ENCODE peak calls at places on chromosome 12, in nine cellular contexts. T is left ventricle myocardium inferior, O is thyroid gland, Q is cardiac muscle cell, Y is HL-60, R is brain microvascular endothelial cell, S is lung, N is right lobe of liver, D is HFF-Myc. E is an unnamed sample.

GRCh38 chr12:25684070-25684469 is 131.0 kb upstream of the LMNTD1 start:
- DNase-seq in T (no peak), O (no peak), Q (no peak), Y (no peak), R (no peak), S (no peak), N (no peak), D (no peak), E (no peak)

GRCh38 chr12:131104464-131105350 is 151.0 kb downstream of the ADGRD1 start:
- DNase-seq in T (peak), O (peak), Q (peak), Y (peak), R (peak), S (peak), N (peak), D (peak), E (no peak)

GRCh38 chr12:58703911-58704310 is 216.4 kb downstream of the LRIG3 start:
- DNase-seq in T (no peak), O (no peak), Q (peak), Y (no peak), R (no peak), S (no peak), N (no peak), D (peak), E (no peak)

GRCh38 chr12:123083661-123084571 is 67.0 kb downstream of the PITPNM2 start:
- DNase-seq in T (no peak), O (no peak), Q (no peak), Y (no peak), R (no peak), S (no peak), N (no peak), D (no peak), E (no peak)

GRCh38 chr12:67442347-67442841 is 173.2 kb downstream of the CAND1 start:
- DNase-seq in T (peak), O (peak), Q (no peak), Y (no peak), R (no peak), S (no peak), N (peak), D (no peak), E (no peak)

GRCh38 chr12:102631274-102631673 is 150.9 kb upstream of the IGF1 start:
- DNase-seq in T (no peak), O (no peak), Q (peak), Y (no peak), R (peak), S (no peak), N (no peak), D (peak), E (peak)

GRCh38 chr12:52924764-52925716 is 20.2 kb upstream of the KRT8 start:
- DNase-seq in T (no peak), O (peak), Q (peak), Y (no peak), R (peak), S (no peak), N (no peak), D (no peak), E (no peak)

GRCh38 chr12:7207866-7208612 is 18.6 kb downstream of the PEX5 start:
- DNase-seq in T (no peak), O (no peak), Q (no peak), Y (no peak), R (no peak), S (no peak), N (peak), D (no peak), E (no peak)

GRCh38 chr12:68236421-68237059 is 10.9 kb upstream of the IL26 start:
- DNase-seq in T (no peak), O (no peak), Q (no peak), Y (no peak), R (no peak), S (no peak), N (peak), D (no peak), E (no peak)

GRCh38 chr12:43349863-43350262 is 202.1 kb downstream of the ADAMTS20 start:
- DNase-seq in T (no peak), O (no peak), Q (peak), Y (no peak), R (no peak), S (no peak), N (no peak), D (no peak), E (no peak)

GRCh38 chr12:68336754-68337343 is 4.7 kb upstream of the MDM1 start:
- DNase-seq in T (no peak), O (no peak), Q (no peak), Y (no peak), R (no peak), S (no peak), N (no peak), D (no peak), E (peak)

GRCh38 chr12:117045175-117045997 is 53.8 kb downstream of the TESC start:
- DNase-seq in T (no peak), O (no peak), Q (no peak), Y (no peak), R (no peak), S (no peak), N (no peak), D (no peak), E (no peak)

GRCh38 chr12:105428793-105429192 is 98.3 kb downstream of the C12orf75 start:
- DNase-seq in T (no peak), O (no peak), Q (no peak), Y (no peak), R (no peak), S (no peak), N (no peak), D (no peak), E (no peak)

GRCh38 chr12:3882896-3883564 is 9.8 kb upstream of the PARP11 start:
- DNase-seq in T (no peak), O (no peak), Q (peak), Y (no peak), R (peak), S (no peak), N (no peak), D (no peak), E (no peak)

GRCh38 chr12:102659200-102659911 is 179.0 kb upstream of the IGF1 start:
- DNase-seq in T (no peak), O (peak), Q (no peak), Y (no peak), R (no peak), S (no peak), N (no peak), D (no peak), E (no peak)

GRCh38 chr12:57738661-57739237 is at the start of gene AGAP2:
- DNase-seq in T (no peak), O (no peak), Q (peak), Y (no peak), R (no peak), S (no peak), N (no peak), D (no peak), E (no peak)

GRCh38 chr12:54040148-54040494 is 7.3 kb downstream of the HOXC5 start:
- DNase-seq in T (no peak), O (no peak), Q (no peak), Y (no peak), R (no peak), S (no peak), N (no peak), D (no peak), E (no peak)

GRCh38 chr12:6899837-6900519 is 4.6 kb upstream of the LRRC23 start:
- DNase-seq in T (peak), O (peak), Q (peak), Y (peak), R (no peak), S (peak), N (peak), D (no peak), E (no peak)

GRCh38 chr12:104177663-104178501 is 37.7 kb upstream of the TXNRD1 start:
- DNase-seq in T (peak), O (peak), Q (peak), Y (peak), R (peak), S (peak), N (peak), D (peak), E (peak)

GRCh38 chr12:18345021-18345735 is 83.9 kb downstream of the PIK3C2G start:
- DNase-seq in T (no peak), O (no peak), Q (peak), Y (no peak), R (no peak), S (no peak), N (no peak), D (no peak), E (peak)

GRCh38 chr12:14256139-14256538 is 109.3 kb upstream of the ATF7IP start:
- DNase-seq in T (no peak), O (no peak), Q (peak), Y (no peak), R (peak), S (no peak), N (no peak), D (no peak), E (peak)

GRCh38 chr12:68403711-68404110 is 71.5 kb upstream of the MDM1 start:
- DNase-seq in T (no peak), O (no peak), Q (peak), Y (no peak), R (no peak), S (no peak), N (no peak), D (no peak), E (no peak)

GRCh38 chr12:125284087-125284486 is 218.9 kb downstream of the AACS start:
- DNase-seq in T (no peak), O (no peak), Q (no peak), Y (no peak), R (no peak), S (no peak), N (no peak), D (no peak), E (no peak)

GRCh38 chr12:12990700-12991468 is 9.2 kb downstream of the HEBP1 start:
- DNase-seq in T (no peak), O (peak), Q (no peak), Y (no peak), R (no peak), S (peak), N (no peak), D (no peak), E (no peak)

GRCh38 chr12:99435095-99435791 is 212.3 kb upstream of the GARIN6 start:
- DNase-seq in T (no peak), O (no peak), Q (no peak), Y (no peak), R (no peak), S (no peak), N (no peak), D (no peak), E (no peak)

GRCh38 chr12:122028601-122029560 is 7.2 kb downstream of the BCL7A start:
- DNase-seq in T (no peak), O (peak), Q (no peak), Y (no peak), R (no peak), S (no peak), N (no peak), D (no peak), E (no peak)

GRCh38 chr12:85076688-85077430 is 40.7 kb downstream of the LRRIQ1 start:
- DNase-seq in T (no peak), O (no peak), Q (peak), Y (no peak), R (peak), S (no peak), N (no peak), D (peak), E (peak)

GRCh38 chr12:123488539-123489230 is 30.7 kb downstream of the SNRNP35 start:
- DNase-seq in T (no peak), O (no peak), Q (no peak), Y (no peak), R (no peak), S (no peak), N (no peak), D (no peak), E (no peak)

GRCh38 chr12:19624401-19624930 is 185.2 kb downstream of the AEBP2 start:
- DNase-seq in T (no peak), O (no peak), Q (no peak), Y (no peak), R (peak), S (no peak), N (no peak), D (peak), E (no peak)

GRCh38 chr12:93336344-93336743 is 41.4 kb upstream of the NUDT4 start:
- DNase-seq in T (no peak), O (no peak), Q (peak), Y (no peak), R (peak), S (no peak), N (no peak), D (no peak), E (peak)

GRCh38 chr12:92010853-92011701 is 134.6 kb downstream of the BTG1 start:
- DNase-seq in T (no peak), O (no peak), Q (no peak), Y (no peak), R (no peak), S (no peak), N (no peak), D (no peak), E (no peak)

GRCh38 chr12:92007787-92008186 is 137.9 kb downstream of the BTG1 start:
- DNase-seq in T (no peak), O (no peak), Q (no peak), Y (no peak), R (no peak), S (no peak), N (no peak), D (no peak), E (no peak)

GRCh38 chr12:92010368-92010767 is 135.3 kb downstream of the BTG1 start:
- DNase-seq in T (no peak), O (no peak), Q (no peak), Y (no peak), R (no peak), S (no peak), N (no peak), D (no peak), E (no peak)

GRCh38 chr12:92012691-92013090 is 133.0 kb downstream of the BTG1 start:
- DNase-seq in T (no peak), O (no peak), Q (no peak), Y (no peak), R (no peak), S (no peak), N (no peak), D (no peak), E (no peak)

GRCh38 chr12:92008345-92008744 is 137.3 kb downstream of the BTG1 start:
- DNase-seq in T (no peak), O (no peak), Q (no peak), Y (no peak), R (no peak), S (no peak), N (no peak), D (no peak), E (no peak)
- H3K4me3 ChIP-seq in T (no peak), O (no peak), Q (no peak), Y (no peak), R (no peak), S (no peak), N (no peak), D (no peak), E (no peak)

GRCh38 chr12:76096079-76096651 is 11.7 kb upstream of the NAP1L1 start:
- DNase-seq in T (no peak), O (no peak), Q (no peak), Y (no peak), R (no peak), S (no peak), N (no peak), D (no peak), E (no peak)
- TF ChIP-seq CTCF in T (no peak), O (no peak), Q (no peak), Y (no peak), R (no peak), S (no peak), N (no peak), D (no peak), E (no peak)

GRCh38 chr12:138171-138897 is 71.8 kb downstream of the IQSEC3 start:
- DNase-seq in T (no peak), O (no peak), Q (no peak), Y (no peak), R (no peak), S (no peak), N (no peak), D (no peak), E (no peak)

GRCh38 chr12:143964-144649 is 69.8 kb downstream of the SLC6A12 start:
- DNase-seq in T (no peak), O (no peak), Q (no peak), Y (no peak), R (no peak), S (no peak), N (peak), D (no peak), E (no peak)

GRCh38 chr12:135127-135526 is 68.6 kb downstream of the IQSEC3 start:
- DNase-seq in T (no peak), O (no peak), Q (no peak), Y (no peak), R (no peak), S (no peak), N (no peak), D (no peak), E (no peak)

GRCh38 chr12:139585-139984 is 73.0 kb downstream of the IQSEC3 start:
- DNase-seq in T (no peak), O (no peak), Q (peak), Y (no peak), R (no peak), S (no peak), N (no peak), D (no peak), E (peak)

DNA sequence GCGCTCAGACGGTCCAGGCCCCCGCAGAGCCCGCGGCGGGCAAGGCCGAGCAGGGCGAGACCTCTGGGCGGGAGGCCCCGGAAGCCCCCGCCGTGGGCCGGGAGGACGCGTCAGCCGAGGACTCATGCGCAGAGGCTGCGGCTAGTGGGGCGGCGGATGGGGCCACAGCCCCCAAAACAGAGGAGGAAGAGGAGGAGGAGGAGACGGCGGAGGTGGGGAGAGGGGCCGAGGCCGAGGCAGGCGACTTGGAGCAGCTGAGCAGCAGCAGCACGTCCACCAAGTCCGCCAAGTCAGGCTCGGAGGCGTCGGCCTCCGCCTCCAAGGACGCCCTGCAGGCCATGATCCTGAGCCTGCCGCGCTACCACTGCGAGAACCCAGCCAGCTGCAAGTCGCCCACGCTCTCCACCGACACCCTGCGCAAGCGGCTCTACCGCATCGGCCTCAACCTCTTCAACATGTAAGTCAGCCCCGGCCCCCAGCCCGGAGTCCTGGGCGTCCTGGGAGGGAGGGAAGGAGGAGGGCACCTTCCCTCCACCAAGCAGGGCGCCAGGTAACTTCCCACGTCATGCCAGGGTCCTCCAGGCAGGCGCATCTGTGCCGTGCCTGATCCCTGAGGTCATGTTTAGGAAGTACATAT is 72.4 kb downstream of the IQSEC3 start:
- DNase-seq in T (peak), O (peak), Q (peak), Y (no peak), R (peak), S (no peak), N (no peak), D (no peak), E (no peak)
- H3K4me3 ChIP-seq in T (peak), O (peak), Q (no peak), Y (no peak), R (no peak), S (no peak), N (no peak), D (no peak), E (no peak)

DNA sequence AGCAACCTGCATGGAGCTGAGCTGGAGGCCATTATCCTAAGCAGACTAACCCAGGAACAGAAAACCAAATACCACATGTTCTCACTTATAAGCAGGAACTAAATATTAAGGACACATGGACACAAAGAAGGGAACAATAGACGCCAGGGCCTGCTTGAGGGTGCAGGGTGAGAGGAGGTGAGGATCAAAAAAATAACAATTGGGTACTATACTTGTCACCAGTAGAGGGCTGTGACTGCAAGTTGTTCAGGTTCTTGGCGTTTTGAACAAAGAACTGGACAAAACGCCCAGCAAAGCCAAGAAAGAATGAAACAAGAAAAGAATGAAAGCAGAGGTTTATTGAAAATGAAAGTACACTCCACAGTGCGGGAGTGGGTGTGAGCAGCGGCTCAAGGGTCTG is 208.5 kb upstream of the NEDD1 start:
- DNase-seq in T (no peak), O (no peak), Q (no peak), Y (no peak), R (no peak), S (no peak), N (no peak), D (no peak), E (no peak)
- TF ChIP-seq CTCF in T (no peak), O (no peak), Q (no peak), Y (no peak), R (peak), S (no peak), N (no peak), D (no peak), E (peak)

GRCh38 chr12:46824709-46825108 is 1.1 kb downstream of the SLC38A4 start:
- DNase-seq in T (no peak), O (no peak), Q (no peak), Y (no peak), R (no peak), S (no peak), N (no peak), D (no peak), E (no peak)
- H3K4me3 ChIP-seq in T (no peak), O (no peak), Q (no peak), Y (no peak), R (no peak), S (no peak), N (peak), D (no peak), E (no peak)

GRCh38 chr12:15855646-15856045 is 26.5 kb upstream of the STRAP start:
- DNase-seq in T (no peak), O (no peak), Q (peak), Y (no peak), R (no peak), S (no peak), N (no peak), D (no peak), E (no peak)

GRCh38 chr12:15859136-15859535 is 23.1 kb upstream of the STRAP start:
- DNase-seq in T (no peak), O (no peak), Q (peak), Y (no peak), R (no peak), S (no peak), N (no peak), D (no peak), E (no peak)

GRCh38 chr12:15861404-15861803 is 20.8 kb upstream of the STRAP start:
- DNase-seq in T (no peak), O (no peak), Q (peak), Y (no peak), R (no peak), S (no peak), N (no peak), D (no peak), E (no peak)

GRCh38 chr12:15856097-15856982 is 25.8 kb upstream of the STRAP start:
- DNase-seq in T (no peak), O (peak), Q (peak), Y (no peak), R (peak), S (peak), N (no peak), D (peak), E (no peak)

DNA sequence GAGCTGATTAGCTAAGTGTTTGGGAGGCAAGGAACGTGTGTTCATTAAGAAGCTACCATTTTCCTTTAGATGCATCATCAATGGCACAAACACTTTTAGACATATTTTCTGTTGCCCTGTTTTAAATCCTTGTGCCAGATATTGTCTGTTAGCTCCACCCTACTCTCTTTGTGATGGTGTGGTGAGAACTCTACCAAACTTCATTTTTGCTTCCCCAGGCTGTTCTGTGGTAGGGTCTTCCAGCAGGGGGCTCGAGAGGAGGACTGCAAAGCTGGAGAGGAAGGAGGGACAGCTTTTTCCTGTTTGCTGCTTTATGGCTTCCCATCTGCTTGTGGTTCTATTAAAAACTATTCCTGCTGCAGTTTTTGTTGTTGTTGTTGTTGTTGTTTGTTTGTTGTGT is 23.8 kb upstream of the STRAP start:
- DNase-seq in T (no peak), O (no peak), Q (no peak), Y (no peak), R (no peak), S (no peak), N (no peak), D (no peak), E (no peak)
- TF ChIP-seq CTCF in T (no peak), O (no peak), Q (peak), Y (no peak), R (peak), S (no peak), N (no peak), D (peak), E (peak)

GRCh38 chr12:9961901-9962300 is 9.3 kb upstream of the CLEC12A start:
- DNase-seq in T (no peak), O (no peak), Q (no peak), Y (no peak), R (no peak), S (no peak), N (no peak), D (no peak), E (no peak)

GRCh38 chr12:9960613-9961012 is 10.6 kb upstream of the CLEC12A start:
- DNase-seq in T (no peak), O (no peak), Q (no peak), Y (no peak), R (no peak), S (no peak), N (no peak), D (no peak), E (no peak)

GRCh38 chr12:9961106-9961505 is 10.1 kb upstream of the CLEC12A start:
- DNase-seq in T (no peak), O (no peak), Q (no peak), Y (no peak), R (no peak), S (no peak), N (no peak), D (no peak), E (no peak)

GRCh38 chr12:9957834-9958233 is 13.4 kb upstream of the CLEC12A start:
- DNase-seq in T (no peak), O (no peak), Q (no peak), Y (no peak), R (no peak), S (no peak), N (no peak), D (no peak), E (no peak)
- H3K4me3 ChIP-seq in T (no peak), O (no peak), Q (no peak), Y (no peak), R (no peak), S (no peak), N (no peak), D (no peak), E (no peak)

E was measured in retinal pigment epithelial cell.